ENCODE peak calls at places on chromosomes 11 and 22, in ten cellular contexts. Y is astrocyte; P is cardiac muscle cell; H is fibroblast of pulmonary artery; I is NCI-H2171 treated with DMSO at 0.1 percent for 48 hours; W is psoas muscle; U is kidney tubule cell; M is stimulated activated CD4-positive, alpha-beta T cell treated with anti-CD3 and anti-CD28 coated beads, Interleukin-1b, Interleukin-23, amount 100 ng/mL, for 4 hours; E is HuH-7; J is lower leg skin. F is an unnamed sample.

GRCh38 chr11:119337581-119338317 is 2.9 kb downstream of the C1QTNF5 start:
- DNase-seq in P (peak; percentile 33), W (no peak), U (no peak), I (no peak), M (no peak), Y (peak; percentile 67), H (peak; percentile 50), E (no peak), J (no peak), F (no peak)

GRCh38 chr11:72758690-72759389 is 6.6 kb upstream of the ARAP1 start:
- DNase-seq in P (peak; percentile 62), H (peak; percentile 94), M (no peak), Y (peak; percentile 93), U (peak; percentile 75), I (peak; percentile 17), W (no peak), E (no peak), J (peak; percentile 50), F (no peak)

GRCh38 chr11:118757881-118758399 is 33.0 kb downstream of the DDX6 start:
- DNase-seq in I (no peak), H (no peak), W (no peak), P (no peak), U (no peak), Y (no peak), J (no peak), M (no peak), E (no peak), F (no peak)

GRCh38 chr11:44877908-44878459 is 72.7 kb downstream of the TP53I11 start:
- DNase-seq in J (no peak), E (no peak), P (no peak), Y (peak; percentile 10), I (peak; percentile 62), H (peak; percentile 57), M (no peak), W (no peak), U (no peak), F (no peak)

GRCh38 chr11:75350743-75351540 is 519 bp downstream of the ARRB1 start:
- DNase-seq in I (peak; percentile 18), M (peak; percentile 25), E (peak; percentile 59), P (no peak), Y (peak; percentile 40), U (no peak), W (peak; percentile 59), H (no peak), J (no peak), F (no peak)

GRCh38 chr22:22201185-22201924 is 43.2 kb upstream of the VPREB1 start:
- DNase-seq in I (peak; percentile 92), W (peak; percentile 38), J (no peak), Y (no peak), U (peak; percentile 65), M (peak; percentile 35), E (peak; percentile 43), H (peak; percentile 44), P (peak; percentile 41), F (no peak)

GRCh38 chr22:38163844-38164577 is 17.6 kb downstream of the PLA2G6 start:
- DNase-seq in J (no peak), H (no peak), U (peak; percentile 66), I (no peak), E (no peak), W (no peak), M (no peak), P (no peak), Y (no peak), F (no peak)

GRCh38 chr11:69524291-69524882 is 42.9 kb downstream of the LINC01488 start:
- DNase-seq in M (no peak), Y (peak; percentile 61), H (peak; percentile 34), E (no peak), P (no peak), J (no peak), U (peak; percentile 15), I (no peak), W (no peak), F (no peak)

GRCh38 chr11:30100514-30100913 is 83.7 kb upstream of the KCNA4 start:
- DNase-seq in J (no peak), I (no peak), H (no peak), W (no peak), E (no peak), Y (no peak), U (peak; percentile 29), P (no peak), M (no peak), F (no peak)

GRCh38 chr11:76752321-76753175 is 30.6 kb upstream of the TSKU start:
- DNase-seq in E (no peak), M (no peak), J (peak; percentile 83), P (no peak), U (peak; percentile 25), W (peak; percentile 89), Y (peak; percentile 87), I (no peak), H (peak; percentile 86), F (peak; percentile 91)

GRCh38 chr11:1782831-1783724 is 19.4 kb upstream of the CTSD start:
- DNase-seq in U (peak; percentile 61), J (no peak), W (no peak), H (no peak), P (no peak), M (no peak), E (no peak), Y (peak; percentile 50), I (no peak), F (no peak)

GRCh38 chr11:82718307-82718706 is 15.4 kb downstream of the FAM181B start:
- DNase-seq in U (peak; percentile 53), M (no peak), W (no peak), E (peak; percentile 26), P (peak; percentile 70), Y (peak; percentile 24), H (peak; percentile 60), I (peak; percentile 17), J (no peak), F (peak; percentile 14)

GRCh38 chr11:47413908-47414684 is 5.7 kb downstream of the SLC39A13 start:
- DNase-seq in E (no peak), H (peak; percentile 70), J (no peak), Y (peak; percentile 75), W (peak; percentile 74), M (no peak), P (no peak), I (no peak), U (peak; percentile 44), F (no peak)

GRCh38 chr11:61334434-61335354 is 1.7 kb downstream of the TKFC start:
- DNase-seq in Y (peak; percentile 35), W (no peak), H (peak; percentile 36), P (no peak), U (peak; percentile 59), I (no peak), J (no peak), M (no peak), E (no peak), F (no peak)

GRCh38 chr11:1387961-1388762 is 1.6 kb upstream of the BRSK2 start:
- DNase-seq in I (no peak), W (peak; percentile 11), E (peak; percentile 73), P (peak; percentile 27), H (no peak), J (no peak), Y (no peak), M (no peak), U (no peak), F (no peak)

GRCh38 chr22:36916034-36916433 is 2.6 kb downstream of the CSF2RB start:
- DNase-seq in E (no peak), I (no peak), J (no peak), H (no peak), U (no peak), W (no peak), Y (no peak), P (no peak), M (no peak), F (no peak)

GRCh38 chr22:46187862-46188261 is 37.5 kb downstream of the PPARA start:
- DNase-seq in Y (no peak), J (no peak), H (no peak), I (no peak), M (no peak), P (no peak), E (no peak), W (no peak), U (peak; percentile 97), F (no peak)

GRCh38 chr11:12813371-12814225 is 139.4 kb downstream of the TEAD1 start:
- DNase-seq in J (no peak), I (no peak), W (no peak), H (peak; percentile 93), U (peak; percentile 61), P (no peak), M (no peak), E (no peak), Y (peak; percentile 80), F (no peak)

GRCh38 chr22:44549701-44550100 is 51.7 kb upstream of the RTL6 start:
- DNase-seq in E (no peak), P (no peak), J (no peak), I (peak; percentile 88), Y (no peak), H (peak; percentile 24), M (no peak), U (no peak), W (no peak), F (no peak)

GRCh38 chr22:23225724-23226496 is 45.6 kb downstream of the BCR start:
- DNase-seq in Y (peak; percentile 47), J (peak; percentile 60), W (peak; percentile 71), M (no peak), P (no peak), U (peak; percentile 62), E (no peak), I (peak; percentile 43), H (peak; percentile 73), F (no peak)

GRCh38 chr11:83881428-83881827 is 595.3 kb upstream of the CCDC90B start:
- DNase-seq in H (no peak), E (peak; percentile 1), Y (no peak), M (no peak), P (no peak), W (no peak), I (peak; percentile 0), J (no peak), U (no peak), F (no peak)

GRCh38 chr11:17547051-17547577 is at the start of gene OTOG:
- DNase-seq in W (no peak), E (no peak), H (no peak), I (peak; percentile 46), U (peak; percentile 34), J (no peak), M (no peak), Y (no peak), P (peak; percentile 63), F (no peak)

GRCh38 chr11:95567685-95568084 is 221.9 kb downstream of the FAM76B start:
- DNase-seq in U (peak; percentile 5), M (no peak), W (no peak), H (peak; percentile 45), P (no peak), Y (peak; percentile 75), I (no peak), E (no peak), J (no peak), F (no peak)

GRCh38 chr11:1628506-1629325 is 859 bp upstream of the KRTAP5-5 start:
- DNase-seq in I (no peak), J (no peak), M (peak; percentile 51), H (peak; percentile 29), Y (peak; percentile 3), E (peak; percentile 96), U (peak; percentile 50), W (peak; percentile 44), P (peak; percentile 75), F (no peak)

GRCh38 chr11:35056391-35057093 is 82.4 kb upstream of the CD44 start:
- DNase-seq in U (no peak), I (no peak), M (no peak), J (no peak), W (no peak), E (no peak), Y (no peak), H (no peak), P (no peak), F (no peak)

GRCh38 chr11:93225642-93226041 is 27.9 kb upstream of the SLC36A4 start:
- DNase-seq in P (no peak), E (no peak), M (no peak), I (peak; percentile 16), U (peak; percentile 14), W (no peak), H (peak; percentile 48), Y (no peak), J (no peak), F (no peak)

F was measured in GM04504.